ENCODE peak calls at places on chromosomes 7 and 10, in six cellular contexts. One of them, this sample, is unnamed.

GRCh38 chr7:157805716-157806115 is 468.9 kb downstream of the DNAJB6 start:
- DNase-seq in endodermal cell: no peak
- DNase-seq in left lung: no peak
- DNase-seq in substantia nigra: no peak
- DNase-seq in mesenchymal stem cell: no peak
- DNase-seq in right lobe of liver: no peak
- DNase-seq in this sample: no peak

GRCh38 chr10:97371696-97372095 is 29.4 kb downstream of the RRP12 start:
- DNase-seq in left lung: no peak
- DNase-seq in right lobe of liver: no peak
- DNase-seq in endodermal cell: no peak
- DNase-seq in mesenchymal stem cell: no peak
- DNase-seq in substantia nigra: no peak
- DNase-seq in this sample: no peak

GRCh38 chr7:93212881-93213280 is 13.4 kb downstream of the HEPACAM2 start:
- DNase-seq in right lobe of liver: no peak
- DNase-seq in mesenchymal stem cell: no peak
- DNase-seq in endodermal cell: no peak
- DNase-seq in substantia nigra: no peak
- DNase-seq in left lung: no peak
- DNase-seq in this sample: no peak

GRCh38 chr10:124561206-124561605 is 99.6 kb downstream of the LHPP start:
- DNase-seq in endodermal cell: no peak
- DNase-seq in left lung: peak; percentile 20
- DNase-seq in substantia nigra: no peak
- DNase-seq in mesenchymal stem cell: no peak
- DNase-seq in right lobe of liver: no peak
- DNase-seq in this sample: no peak

GRCh38 chr10:110067960-110068770 is 60.4 kb downstream of the ADD3 start:
- DNase-seq in right lobe of liver: no peak
- DNase-seq in endodermal cell: peak; percentile 63
- DNase-seq in mesenchymal stem cell: no peak
- DNase-seq in substantia nigra: no peak
- DNase-seq in left lung: no peak
- DNase-seq in this sample: no peak

GRCh38 chr10:29517352-29517923 is 117.3 kb downstream of the SVIL start:
- DNase-seq in left lung: no peak
- DNase-seq in mesenchymal stem cell: peak; percentile 57
- DNase-seq in endodermal cell: peak; percentile 93
- DNase-seq in right lobe of liver: no peak
- DNase-seq in substantia nigra: no peak
- DNase-seq in this sample: peak; percentile 32

GRCh38 chr7:22452142-22452763 is 47.7 kb downstream of the STEAP1B start:
- DNase-seq in endodermal cell: peak; percentile 94
- DNase-seq in left lung: peak; percentile 54
- DNase-seq in substantia nigra: no peak
- DNase-seq in mesenchymal stem cell: peak; percentile 14
- DNase-seq in right lobe of liver: peak; percentile 61
- DNase-seq in this sample: peak; percentile 48

GRCh38 chr7:108136191-108136581 is 6.0 kb upstream of the LAMB4 start:
- DNase-seq in mesenchymal stem cell: no peak
- DNase-seq in left lung: no peak
- DNase-seq in substantia nigra: no peak
- DNase-seq in right lobe of liver: no peak
- DNase-seq in endodermal cell: no peak
- DNase-seq in this sample: no peak

GRCh38 chr10:88928254-88928653 is 24.3 kb downstream of the ACTA2 start:
- DNase-seq in endodermal cell: no peak
- DNase-seq in right lobe of liver: no peak
- DNase-seq in left lung: no peak
- DNase-seq in substantia nigra: no peak
- DNase-seq in mesenchymal stem cell: no peak
- DNase-seq in this sample: no peak

GRCh38 chr10:102918817-102919236 is 733 bp downstream of the CNNM2 start:
- DNase-seq in substantia nigra: no peak
- DNase-seq in right lobe of liver: no peak
- DNase-seq in left lung: peak; percentile 34
- DNase-seq in endodermal cell: peak; percentile 73
- DNase-seq in mesenchymal stem cell: no peak
- DNase-seq in this sample: no peak

GRCh38 chr10:89373916-89374711 is 3.7 kb upstream of the IFIT1B start:
- DNase-seq in mesenchymal stem cell: peak; percentile 86
- DNase-seq in left lung: peak; percentile 78
- DNase-seq in right lobe of liver: peak; percentile 73
- DNase-seq in endodermal cell: no peak
- DNase-seq in substantia nigra: no peak
- DNase-seq in this sample: no peak

GRCh38 chr10:78507761-78508160 is 474.1 kb downstream of the RPS24 start:
- DNase-seq in mesenchymal stem cell: no peak
- DNase-seq in endodermal cell: no peak
- DNase-seq in left lung: no peak
- DNase-seq in right lobe of liver: no peak
- DNase-seq in substantia nigra: no peak
- DNase-seq in this sample: no peak

GRCh38 chr7:90761584-90761983 is 165.5 kb downstream of the CDK14 start:
- DNase-seq in substantia nigra: no peak
- DNase-seq in right lobe of liver: no peak
- DNase-seq in left lung: no peak
- DNase-seq in endodermal cell: no peak
- DNase-seq in mesenchymal stem cell: no peak
- DNase-seq in this sample: no peak

GRCh38 chr7:74655324-74655723 is 2.2 kb upstream of the GTF2I start:
- DNase-seq in substantia nigra: no peak
- DNase-seq in left lung: no peak
- DNase-seq in endodermal cell: no peak
- DNase-seq in mesenchymal stem cell: no peak
- DNase-seq in right lobe of liver: no peak
- DNase-seq in this sample: no peak

GRCh38 chr10:77190275-77190674 is 447.3 kb downstream of the KCNMA1 start:
- DNase-seq in right lobe of liver: no peak
- DNase-seq in left lung: no peak
- DNase-seq in mesenchymal stem cell: no peak
- DNase-seq in endodermal cell: no peak
- DNase-seq in substantia nigra: no peak
- DNase-seq in this sample: no peak

GRCh38 chr7:136452948-136453347 is 415.5 kb upstream of the CHRM2 start:
- DNase-seq in left lung: no peak
- DNase-seq in endodermal cell: no peak
- DNase-seq in substantia nigra: no peak
- DNase-seq in mesenchymal stem cell: no peak
- DNase-seq in right lobe of liver: no peak
- DNase-seq in this sample: no peak

GRCh38 chr7:93194368-93194767 is 31.9 kb downstream of the HEPACAM2 start:
- DNase-seq in right lobe of liver: no peak
- DNase-seq in substantia nigra: no peak
- DNase-seq in mesenchymal stem cell: peak; percentile 24
- DNase-seq in left lung: no peak
- DNase-seq in endodermal cell: no peak
- DNase-seq in this sample: no peak

GRCh38 chr10:73816917-73817729 is 5.7 kb upstream of the NDST2 start:
- DNase-seq in mesenchymal stem cell: no peak
- DNase-seq in right lobe of liver: peak; percentile 87
- DNase-seq in left lung: no peak
- DNase-seq in endodermal cell: peak; percentile 75
- DNase-seq in substantia nigra: no peak
- DNase-seq in this sample: no peak

GRCh38 chr10:73819025-73819424 is 7.6 kb upstream of the NDST2 start:
- DNase-seq in right lobe of liver: no peak
- DNase-seq in left lung: no peak
- DNase-seq in mesenchymal stem cell: no peak
- DNase-seq in substantia nigra: no peak
- DNase-seq in endodermal cell: no peak
- DNase-seq in this sample: no peak

GRCh38 chr10:73817826-73818225 is 6.4 kb upstream of the NDST2 start:
- DNase-seq in endodermal cell: no peak
- DNase-seq in right lobe of liver: no peak
- DNase-seq in substantia nigra: no peak
- DNase-seq in mesenchymal stem cell: no peak
- DNase-seq in left lung: no peak
- DNase-seq in this sample: no peak

GRCh38 chr10:73818402-73818801 is 7.0 kb upstream of the NDST2 start:
- DNase-seq in endodermal cell: peak; percentile 81
- DNase-seq in left lung: no peak
- DNase-seq in mesenchymal stem cell: no peak
- DNase-seq in substantia nigra: no peak
- DNase-seq in right lobe of liver: no peak
- DNase-seq in this sample: no peak

GRCh38 chr10:73819513-73820093 is 8.2 kb upstream of the NDST2 start:
- DNase-seq in mesenchymal stem cell: no peak
- DNase-seq in left lung: peak; percentile 80
- DNase-seq in right lobe of liver: peak; percentile 92
- DNase-seq in substantia nigra: no peak
- DNase-seq in endodermal cell: peak; percentile 79
- DNase-seq in this sample: no peak
- H3K27ac ChIP-seq in mesenchymal stem cell: no peak overlapping the region
- H3K27ac ChIP-seq in left lung: peak overlapping the region; percentile 77
- H3K27ac ChIP-seq in right lobe of liver: peak overlapping the region; percentile 3
- H3K27ac ChIP-seq in substantia nigra: no peak overlapping the region
- H3K27ac ChIP-seq in endodermal cell: no peak overlapping the region
- H3K27ac ChIP-seq in this sample: no peak overlapping the region

GRCh38 chr7:57424515-57425238 is 25.3 kb upstream of the ZNF716 start:
- DNase-seq in left lung: no peak
- DNase-seq in endodermal cell: no peak
- DNase-seq in right lobe of liver: no peak
- DNase-seq in mesenchymal stem cell: no peak
- DNase-seq in substantia nigra: no peak
- DNase-seq in this sample: no peak
- H3K27ac ChIP-seq in left lung: no peak overlapping the region
- H3K27ac ChIP-seq in endodermal cell: no peak overlapping the region
- H3K27ac ChIP-seq in right lobe of liver: no peak overlapping the region
- H3K27ac ChIP-seq in mesenchymal stem cell: no peak overlapping the region
- H3K27ac ChIP-seq in substantia nigra: no peak overlapping the region
- H3K27ac ChIP-seq in this sample: no peak overlapping the region

GRCh38 chr10:58280485-58280884 is 11.5 kb downstream of the CISD1 start:
- DNase-seq in endodermal cell: no peak
- DNase-seq in left lung: no peak
- DNase-seq in right lobe of liver: no peak
- DNase-seq in substantia nigra: no peak
- DNase-seq in mesenchymal stem cell: no peak
- DNase-seq in this sample: no peak

GRCh38 chr10:58278962-58279307 is 10.0 kb downstream of the CISD1 start:
- DNase-seq in substantia nigra: no peak
- DNase-seq in right lobe of liver: no peak
- DNase-seq in endodermal cell: no peak
- DNase-seq in mesenchymal stem cell: no peak
- DNase-seq in left lung: no peak
- DNase-seq in this sample: no peak

GRCh38 chr10:58278274-58278961 is 9.5 kb downstream of the CISD1 start:
- DNase-seq in substantia nigra: no peak
- DNase-seq in endodermal cell: no peak
- DNase-seq in mesenchymal stem cell: no peak
- DNase-seq in left lung: no peak
- DNase-seq in right lobe of liver: no peak
- DNase-seq in this sample: no peak

GRCh38 chr10:58282615-58283014 is 13.7 kb downstream of the CISD1 start:
- DNase-seq in mesenchymal stem cell: no peak
- DNase-seq in right lobe of liver: no peak
- DNase-seq in substantia nigra: no peak
- DNase-seq in left lung: no peak
- DNase-seq in endodermal cell: no peak
- DNase-seq in this sample: no peak

GRCh38 chr10:58280982-58281752 is 12.2 kb downstream of the CISD1 start:
- DNase-seq in mesenchymal stem cell: no peak
- DNase-seq in substantia nigra: no peak
- DNase-seq in endodermal cell: no peak
- DNase-seq in left lung: no peak
- DNase-seq in right lobe of liver: no peak
- DNase-seq in this sample: no peak
- H3K27ac ChIP-seq in mesenchymal stem cell: no peak overlapping the region
- H3K27ac ChIP-seq in substantia nigra: no peak overlapping the region
- H3K27ac ChIP-seq in endodermal cell: no peak overlapping the region
- H3K27ac ChIP-seq in left lung: peak overlapping the region; percentile 20
- H3K27ac ChIP-seq in right lobe of liver: no peak overlapping the region
- H3K27ac ChIP-seq in this sample: no peak overlapping the region

GRCh38 chr7:134865001-134865845 is 85.8 kb downstream of the CALD1 start:
- DNase-seq in endodermal cell: peak; percentile 69
- DNase-seq in substantia nigra: no peak
- DNase-seq in right lobe of liver: no peak
- DNase-seq in mesenchymal stem cell: peak; percentile 80
- DNase-seq in left lung: no peak
- DNase-seq in this sample: no peak

GRCh38 chr7:134870781-134871180 is 91.3 kb downstream of the CALD1 start:
- DNase-seq in right lobe of liver: no peak
- DNase-seq in substantia nigra: no peak
- DNase-seq in left lung: no peak
- DNase-seq in endodermal cell: no peak
- DNase-seq in mesenchymal stem cell: no peak
- DNase-seq in this sample: no peak

GRCh38 chr7:134870156-134870555 is 90.7 kb downstream of the CALD1 start:
- DNase-seq in substantia nigra: no peak
- DNase-seq in mesenchymal stem cell: no peak
- DNase-seq in right lobe of liver: no peak
- DNase-seq in left lung: no peak
- DNase-seq in endodermal cell: no peak
- DNase-seq in this sample: no peak

GRCh38 chr7:134866581-134866980 is 87.1 kb downstream of the CALD1 start:
- DNase-seq in substantia nigra: no peak
- DNase-seq in mesenchymal stem cell: peak; percentile 77
- DNase-seq in left lung: no peak
- DNase-seq in endodermal cell: no peak
- DNase-seq in right lobe of liver: no peak
- DNase-seq in this sample: peak; percentile 14
- H3K27ac ChIP-seq in substantia nigra: no peak overlapping the region
- H3K27ac ChIP-seq in mesenchymal stem cell: peak overlapping the region; percentile 59
- H3K27ac ChIP-seq in left lung: peak overlapping the region; percentile 57
- H3K27ac ChIP-seq in endodermal cell: no peak overlapping the region
- H3K27ac ChIP-seq in right lobe of liver: no peak overlapping the region
- H3K27ac ChIP-seq in this sample: peak overlapping the region; percentile 15

DNA sequence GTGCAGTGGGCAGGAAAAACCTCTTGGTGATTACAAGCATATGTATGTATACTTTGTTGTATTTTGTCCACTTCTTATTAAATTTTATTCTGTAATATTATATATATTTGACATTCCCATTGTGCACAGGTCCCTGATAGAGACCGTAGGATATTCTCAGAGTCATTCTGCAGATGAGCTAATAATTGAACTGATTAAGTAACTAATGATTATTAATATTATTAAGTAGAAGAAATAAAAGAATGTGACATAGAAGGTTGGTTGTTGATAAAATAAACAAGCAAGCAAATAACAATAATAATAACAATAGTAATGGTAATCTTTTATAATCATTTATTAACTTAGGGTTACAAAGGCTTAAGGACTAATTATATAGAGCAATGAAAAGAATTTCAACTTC is 780.6 kb upstream of the ZWINT start:
- DNase-seq in left lung: no peak
- DNase-seq in endodermal cell: no peak
- DNase-seq in mesenchymal stem cell: no peak
- DNase-seq in substantia nigra: no peak
- DNase-seq in right lobe of liver: no peak
- DNase-seq in this sample: no peak
- H3K27ac ChIP-seq in left lung: no peak overlapping the region
- H3K27ac ChIP-seq in endodermal cell: no peak overlapping the region
- H3K27ac ChIP-seq in mesenchymal stem cell: no peak overlapping the region
- H3K27ac ChIP-seq in substantia nigra: no peak overlapping the region
- H3K27ac ChIP-seq in right lobe of liver: no peak overlapping the region
- H3K27ac ChIP-seq in this sample: no peak overlapping the region

This sample was measured in neuronal stem cell.